ENCODE peak calls at places on chromosomes 13 and 19, in seven cellular contexts. G is C1 segment of cervical spinal cord; W is retina; O is gastrocnemius medialis; Y is stimulated activated CD8-positive, alpha-beta memory T cell treated with anti-CD3 and anti-CD28 coated beads, Interleukin-7, amount 100 ng/mL, for 1 hour; C is psoas muscle; N is nucleus accumbens. P is an unnamed sample.

GRCh38 chr13:112241288-112241687 is 134.9 kb upstream of the SPACA7 start:
- DNase-seq in G (no peak), W (no peak), O (no peak), Y (no peak), C (no peak), N (no peak), P (no peak)

GRCh38 chr13:33637978-33638743 is 179.8 kb upstream of the RFC3 start:
- DNase-seq in G (no peak), W (no peak), O (peak), Y (no peak), C (no peak), N (no peak), P (no peak)

GRCh38 chr19:33468361-33469170 is 53.0 kb downstream of the PEPD start:
- DNase-seq in G (no peak), W (no peak), O (no peak), Y (no peak), C (no peak), N (no peak), P (no peak)

GRCh38 chr13:114132419-114133121 is at the start of gene RASA3:
- DNase-seq in G (no peak), W (peak), O (peak), Y (no peak), C (peak), N (no peak), P (peak)

GRCh38 chr19:7211191-7211988 is 82.8 kb downstream of the INSR start:
- DNase-seq in G (no peak), W (peak), O (no peak), Y (no peak), C (no peak), N (no peak), P (peak)

GRCh38 chr13:94119360-94119936 is 360.0 kb downstream of the DCT start:
- DNase-seq in G (no peak), W (no peak), O (no peak), Y (no peak), C (no peak), N (no peak), P (no peak)

GRCh38 chr13:100491164-100491847 is 97.3 kb downstream of the GGACT start:
- DNase-seq in G (no peak), W (no peak), O (peak), Y (no peak), C (peak), N (no peak), P (peak)

GRCh38 chr19:45645631-45646344 is 6.6 kb upstream of the EML2 start:
- DNase-seq in G (peak), W (peak), O (peak), Y (peak), C (peak), N (peak), P (peak)

GRCh38 chr13:37835392-37835791 is 34.2 kb downstream of the TRPC4 start:
- DNase-seq in G (no peak), W (no peak), O (no peak), Y (no peak), C (no peak), N (no peak), P (no peak)

GRCh38 chr19:14023404-14024235 is 4.3 kb upstream of the RLN3 start:
- DNase-seq in G (no peak), W (no peak), O (no peak), Y (no peak), C (peak), N (no peak), P (peak)

GRCh38 chr13:43153436-43154082 is 130.2 kb downstream of the DNAJC15 start:
- DNase-seq in G (no peak), W (no peak), O (no peak), Y (no peak), C (no peak), N (no peak), P (no peak)